ENCODE peak calls at places on chromosomes 7 and 10, in five cellular contexts. J is uterus, Y is HCT116, W is GM12891, G is endothelial cell of umbilical vein. P is an unnamed sample.

GRCh38 chr10:119658274-119658673 is 7.1 kb downstream of the BAG3 start:
- DNase-seq in G (peak), J (peak), Y (peak), W (no peak), P (peak)

GRCh38 chr10:80457554-80458262 is 3.6 kb downstream of the TSPAN14 start:
- DNase-seq in W (no peak), J (no peak), G (no peak), Y (no peak), P (no peak)

GRCh38 chr10:63707254-63707910 is 186.2 kb downstream of the REEP3 start:
- DNase-seq in W (peak), Y (peak), G (peak), J (no peak), P (peak)

GRCh38 chr10:71719464-71720303 is at the start of gene C10orf105:
- DNase-seq in J (no peak), W (no peak), G (no peak), Y (no peak), P (no peak)

GRCh38 chr10:127374074-127374680 is 174.9 kb upstream of the NPS start:
- DNase-seq in W (no peak), G (no peak), Y (no peak), J (no peak), P (no peak)

GRCh38 chr10:79507436-79508167 is 4.7 kb upstream of the EIF5AL1 start:
- DNase-seq in Y (no peak), J (no peak), W (no peak), G (no peak), P (no peak)

GRCh38 chr10:20494474-20494873 is 402.6 kb downstream of the NEBL start:
- DNase-seq in Y (no peak), W (no peak), J (no peak), G (no peak), P (no peak)

GRCh38 chr7:156725074-156725473 is 84.5 kb downstream of the RNF32 start:
- DNase-seq in G (no peak), J (no peak), W (no peak), Y (no peak), P (no peak)

GRCh38 chr7:38964921-38965320 is 12.8 kb upstream of the POU6F2 start:
- DNase-seq in W (no peak), J (no peak), Y (no peak), G (no peak), P (no peak)

GRCh38 chr7:76073335-76073990 is 25.6 kb downstream of the MDH2 start:
- DNase-seq in Y (no peak), G (no peak), W (no peak), J (no peak), P (no peak)

GRCh38 chr10:92493362-92493761 is 80.5 kb downstream of the IDE start:
- DNase-seq in J (no peak), G (no peak), Y (no peak), W (no peak), P (no peak)

GRCh38 chr10:93813507-93814465 is 56.0 kb downstream of the LGI1 start:
- DNase-seq in Y (peak), J (no peak), W (no peak), G (peak), P (peak)

GRCh38 chr7:25392571-25393338 is 164.5 kb upstream of the NPVF start:
- DNase-seq in J (no peak), G (no peak), W (no peak), Y (no peak), P (no peak)

GRCh38 chr7:46068159-46068558 is 147.1 kb upstream of the IGFBP3 start:
- DNase-seq in G (no peak), J (no peak), Y (no peak), W (no peak), P (no peak)

GRCh38 chr10:114256822-114257221 is 17.8 kb downstream of the VWA2 start:
- DNase-seq in W (no peak), J (no peak), G (no peak), Y (no peak), P (no peak)

GRCh38 chr7:40598915-40599314 is 464.1 kb downstream of the SUGCT start:
- DNase-seq in G (no peak), J (no peak), W (no peak), Y (no peak), P (no peak)

GRCh38 chr7:96558530-96558929 is 151.1 kb downstream of the SEM1 start:
- DNase-seq in Y (no peak), W (no peak), J (no peak), G (no peak), P (no peak)

GRCh38 chr10:116787893-116788665 is 45.7 kb upstream of the HSPA12A start:
- DNase-seq in G (peak), J (peak), Y (peak), W (peak), P (peak)

GRCh38 chr7:47458057-47458456 is 123.9 kb downstream of the TNS3 start:
- DNase-seq in G (peak), W (no peak), Y (no peak), J (peak), P (peak)

GRCh38 chr10:75432176-75432575 is 752 bp downstream of the LRMDA start:
- DNase-seq in J (peak), Y (no peak), G (no peak), W (no peak), P (no peak)

GRCh38 chr10:75034131-75034512 is 77.3 kb upstream of the SAMD8 start:
- DNase-seq in J (no peak), G (no peak), Y (no peak), W (no peak), P (no peak)

GRCh38 chr10:58412502-58412961 is 27.3 kb downstream of the TFAM start:
- DNase-seq in W (no peak), Y (no peak), J (no peak), G (no peak), P (no peak)

GRCh38 chr7:148856035-148856881 is 27.8 kb downstream of the EZH2 start:
- DNase-seq in G (peak), Y (peak), J (no peak), W (peak), P (no peak)

GRCh38 chr10:61464461-61465215 is 11.5 kb upstream of the TMEM26 start:
- DNase-seq in G (peak), J (no peak), Y (no peak), W (no peak), P (no peak)

GRCh38 chr10:11898372-11899066 is 75.4 kb downstream of the PROSER2 start:
- DNase-seq in W (no peak), J (no peak), Y (peak), G (no peak), P (peak)

GRCh38 chr10:129277804-129278203 is 189.2 kb upstream of the MGMT start:
- DNase-seq in Y (no peak), J (no peak), G (no peak), W (no peak), P (no peak)

GRCh38 chr10:24912214-24912613 is 40.2 kb downstream of the PRTFDC1 start:
- DNase-seq in G (peak), Y (no peak), W (no peak), J (no peak), P (no peak)

GRCh38 chr10:13594641-13595040 is 7.9 kb downstream of the PRPF18 start:
- DNase-seq in Y (no peak), G (no peak), W (no peak), J (no peak), P (no peak)

GRCh38 chr7:1533569-1534329 is 3.2 kb downstream of the MAFK start:
- DNase-seq in W (peak), J (peak), Y (no peak), G (peak), P (peak)

GRCh38 chr7:104758504-104758903 is 255.5 kb upstream of the KMT2E start:
- DNase-seq in G (no peak), W (no peak), J (no peak), Y (no peak), P (no peak)

GRCh38 chr7:158699341-158699740 is 5.3 kb downstream of the NCAPG2 start:
- DNase-seq in G (no peak), Y (no peak), J (no peak), W (no peak), P (no peak)

GRCh38 chr10:126911301-126911700 is 6.1 kb downstream of the DOCK1 start:
- DNase-seq in W (no peak), J (no peak), Y (no peak), G (no peak), P (no peak)

GRCh38 chr10:92112462-92112861 is 178.4 kb downstream of the CPEB3 start:
- DNase-seq in W (no peak), Y (no peak), J (no peak), G (no peak), P (no peak)

GRCh38 chr7:129502708-129503685 is 666 bp downstream of the SMKR1 start:
- DNase-seq in G (peak), J (no peak), W (no peak), Y (no peak), P (no peak)

GRCh38 chr7:92705831-92706230 is 115.6 kb upstream of the FAM133B start:
- DNase-seq in G (no peak), Y (no peak), W (no peak), J (no peak), P (no peak)

GRCh38 chr10:29033311-29033940 is 255.4 kb upstream of the LYZL1 start:
- DNase-seq in G (no peak), J (no peak), W (no peak), Y (no peak), P (no peak)

DNA sequence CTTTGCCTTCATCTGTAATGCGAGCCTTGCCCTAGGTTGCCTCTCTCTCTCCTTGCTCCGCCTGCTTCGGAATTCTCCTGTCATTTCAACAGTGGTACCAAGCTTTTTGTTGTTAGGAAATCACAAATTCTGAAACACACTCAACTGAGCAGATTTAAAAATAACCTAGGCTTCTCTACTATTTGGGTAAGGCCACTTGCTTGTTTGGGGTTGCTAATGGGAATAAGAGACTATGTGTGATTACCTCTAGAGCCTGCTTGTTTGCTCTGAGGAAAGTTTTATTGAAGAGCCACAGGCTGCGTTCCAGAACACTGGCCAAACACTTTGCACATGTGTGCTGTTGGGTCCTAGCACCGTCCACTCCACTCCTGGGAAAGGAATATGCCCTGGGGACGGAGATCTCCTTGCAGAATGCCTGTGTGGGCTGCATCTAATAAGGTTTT is 68.6 kb upstream of the KLF6 start:
- DNase-seq in W (no peak), G (no peak), J (peak), Y (no peak), P (no peak)
- TF ChIP-seq POLR2A in W (no peak), G (no peak), J (no peak), Y (no peak), P (no peak)

GRCh38 chr10:104317195-104318095 is 20.8 kb downstream of the ITPRIP start:
- DNase-seq in J (peak), W (no peak), G (no peak), Y (no peak), P (no peak)
- TF ChIP-seq POLR2A in J (no peak), W (no peak), G (no peak), Y (no peak), P (no peak)

GRCh38 chr7:142459557-142459963 is 201.7 kb upstream of the PRSS58 start:
- DNase-seq in G (peak), W (no peak), Y (peak), J (no peak), P (peak)
- TF ChIP-seq POLR2A in G (no peak), W (no peak), Y (no peak), J (no peak), P (no peak)

DNA sequence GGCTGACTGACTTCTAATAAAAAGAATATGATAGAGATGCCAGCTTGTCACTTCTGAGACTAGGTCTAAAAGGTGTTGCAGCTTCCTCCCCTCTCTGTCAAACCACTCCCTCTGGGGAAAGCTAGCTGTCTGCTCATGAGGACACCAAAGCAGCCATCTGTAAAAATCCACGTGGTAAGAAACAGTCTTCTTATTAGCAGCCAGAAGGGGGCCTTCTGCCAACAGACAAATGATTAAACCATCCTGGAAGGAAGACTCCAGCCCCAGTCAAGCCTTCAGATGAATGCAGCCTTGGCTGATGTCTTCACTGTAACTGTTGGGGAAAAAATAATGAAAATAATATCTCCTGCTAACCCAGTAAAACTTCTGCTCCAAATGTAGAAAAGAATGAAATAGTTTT is 41.9 kb upstream of the DAGLB start:
- DNase-seq in Y (peak), J (no peak), W (no peak), G (no peak), P (no peak)
- TF ChIP-seq POLR2A in Y (no peak), J (no peak), W (no peak), G (no peak), P (no peak)

DNA sequence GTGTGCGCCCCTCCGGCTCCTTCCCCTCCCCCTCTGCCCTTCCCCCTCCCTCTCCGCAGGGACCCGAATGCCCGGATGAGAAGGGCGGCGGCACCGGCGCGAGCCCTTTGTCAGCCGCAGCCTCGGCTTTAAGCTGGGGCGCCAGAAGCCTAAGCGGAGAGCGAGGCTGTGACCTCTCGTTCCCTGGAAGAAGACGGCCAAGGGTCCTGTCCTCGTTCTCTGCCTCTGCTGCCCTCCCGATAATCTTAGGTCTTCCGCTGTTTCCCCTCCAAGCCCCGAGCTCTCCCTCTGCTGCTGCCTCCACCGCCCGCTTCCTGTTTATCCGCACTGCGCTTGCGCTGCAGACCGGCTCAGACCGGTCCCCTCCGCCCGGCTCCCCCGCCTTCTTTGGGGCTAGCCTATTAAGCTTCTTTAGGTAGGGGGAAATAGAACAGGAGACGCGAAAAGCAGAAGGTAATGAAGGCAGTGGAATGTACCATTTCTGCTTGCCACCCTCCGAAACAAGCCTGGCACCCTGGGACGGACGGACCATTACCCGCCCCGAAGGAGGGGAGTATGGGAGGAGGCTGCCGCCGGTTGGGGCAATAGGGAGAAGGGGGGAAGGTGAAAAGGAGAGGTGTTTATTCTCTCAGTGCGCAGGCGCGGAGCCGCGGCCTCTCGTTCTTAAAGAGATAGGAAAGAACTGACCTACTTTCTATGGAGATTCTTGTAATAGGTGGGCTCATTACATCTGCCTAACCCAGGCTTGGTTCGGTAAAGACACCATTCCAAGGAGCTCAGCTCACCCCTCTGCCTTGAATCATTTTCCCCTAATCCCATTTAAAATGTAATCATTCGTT is at the start of gene OGA:
- DNase-seq in J (peak), Y (peak), W (peak), G (peak), P (peak)
- TF ChIP-seq POLR2A in J (peak), Y (peak), W (peak), G (peak), P (peak)